ENCODE peak calls at places on chromosomes 16 and 17, in eight cellular contexts. Q, C, J, O, W, A, V and Z are unnamed samples.
A peak's percentile ranks its signal among the peaks of the same experiment; 100 is the strongest.

GRCh38 chr16:69924777-69925191 is 26.4 kb upstream of the CLEC18A start:
- DNase-seq in Q (no peak), C (no peak), J (peak; percentile 93), O (no peak), W (no peak), A (peak; percentile 86), V (peak; percentile 95), Z (no peak)

GRCh38 chr16:64089697-64090096 is 1032.2 kb downstream of the CDH11 start:
- DNase-seq in Q (no peak), C (no peak), J (peak; percentile 39), O (no peak), W (peak; percentile 78), A (peak; percentile 44), V (peak; percentile 38), Z (no peak)

GRCh38 chr16:88781140-88782077 is 3.6 kb downstream of the PIEZO1 start:
- DNase-seq in Q (peak; percentile 53), C (peak; percentile 71), J (no peak), O (no peak), W (peak; percentile 58), A (no peak), V (peak; percentile 27), Z (peak; percentile 85)

GRCh38 chr17:16504974-16505373 is 13.0 kb upstream of the LRRC75A start:
- DNase-seq in Q (no peak), C (no peak), J (no peak), O (no peak), W (no peak), A (no peak), V (no peak), Z (no peak)

GRCh38 chr17:82686366-82687324 is 11.9 kb downstream of the RAB40B start:
- DNase-seq in Q (no peak), C (no peak), J (no peak), O (no peak), W (no peak), A (no peak), V (no peak), Z (no peak)

GRCh38 chr17:28416703-28417311 is 10.8 kb upstream of the SLC46A1 start:
- DNase-seq in Q (peak; percentile 43), C (peak; percentile 55), J (peak; percentile 65), O (peak; percentile 13), W (peak; percentile 68), A (peak; percentile 71), V (peak; percentile 81), Z (no peak)

GRCh38 chr17:63477471-63478440 is 895 bp downstream of the ACE start:
- DNase-seq in Q (no peak), C (no peak), J (no peak), O (no peak), W (no peak), A (no peak), V (peak; percentile 42), Z (no peak)

GRCh38 chr17:81271226-81271625 is 23.9 kb downstream of the SLC38A10 start:
- DNase-seq in Q (no peak), C (no peak), J (no peak), O (no peak), W (no peak), A (no peak), V (no peak), Z (no peak)

GRCh38 chr16:25189305-25189704 is 27.4 kb upstream of the AQP8 start:
- DNase-seq in Q (no peak), C (no peak), J (no peak), O (no peak), W (no peak), A (no peak), V (no peak), Z (no peak)

GRCh38 chr16:23836404-23837291 is 865 bp downstream of the PRKCB start:
- DNase-seq in Q (peak; percentile 54), C (peak; percentile 63), J (no peak), O (no peak), W (peak; percentile 75), A (no peak), V (no peak), Z (peak; percentile 69)

GRCh38 chr17:41870627-41871026 is 5.4 kb upstream of the KLHL11 start:
- DNase-seq in Q (no peak), C (no peak), J (no peak), O (no peak), W (no peak), A (no peak), V (peak; percentile 25), Z (no peak)

GRCh38 chr17:82149401-82150099 is 51.5 kb upstream of the FASN start:
- DNase-seq in Q (no peak), C (no peak), J (no peak), O (no peak), W (no peak), A (no peak), V (no peak), Z (no peak)

GRCh38 chr17:67689534-67690177 is 28.1 kb upstream of the NOL11 start:
- DNase-seq in Q (peak; percentile 54), C (no peak), J (peak; percentile 85), O (peak; percentile 13), W (peak; percentile 80), A (peak; percentile 59), V (peak; percentile 79), Z (no peak)

GRCh38 chr16:54066451-54067056 is 220.0 kb downstream of the IRX3 start:
- DNase-seq in Q (no peak), C (no peak), J (no peak), O (no peak), W (no peak), A (peak; percentile 38), V (peak; percentile 12), Z (no peak)

GRCh38 chr16:55853114-55853513 is 20.2 kb upstream of the CES1 start:
- DNase-seq in Q (no peak), C (no peak), J (peak; percentile 10), O (no peak), W (no peak), A (no peak), V (peak; percentile 72), Z (no peak)

GRCh38 chr16:86508947-86509758 is 1.2 kb upstream of the FOXF1 start:
- DNase-seq in Q (no peak), C (no peak), J (peak; percentile 80), O (no peak), W (no peak), A (peak; percentile 83), V (peak; percentile 86), Z (peak; percentile 80)

GRCh38 chr16:25854141-25854540 is 162.4 kb downstream of the HS3ST4 start:
- DNase-seq in Q (no peak), C (no peak), J (no peak), O (no peak), W (no peak), A (no peak), V (no peak), Z (no peak)

GRCh38 chr17:13750783-13751484 is 149.2 kb upstream of the HS3ST3A1 start:
- DNase-seq in Q (no peak), C (no peak), J (no peak), O (no peak), W (no peak), A (peak; percentile 39), V (no peak), Z (no peak)

GRCh38 chr17:57284984-57285646 is 28.8 kb downstream of the MSI2 start:
- DNase-seq in Q (no peak), C (no peak), J (no peak), O (no peak), W (peak; percentile 77), A (no peak), V (no peak), Z (no peak)

GRCh38 chr17:74202879-74203432 is 522 bp upstream of the RPL38 start:
- DNase-seq in Q (no peak), C (peak; percentile 35), J (no peak), O (no peak), W (no peak), A (no peak), V (no peak), Z (no peak)

GRCh38 chr17:67212716-67213417 is 32.1 kb downstream of the HELZ start:
- DNase-seq in Q (no peak), C (no peak), J (peak; percentile 87), O (no peak), W (no peak), A (peak; percentile 76), V (peak; percentile 76), Z (no peak)

GRCh38 chr17:51079049-51079448 is 41.6 kb downstream of the SPAG9 start:
- DNase-seq in Q (no peak), C (no peak), J (peak; percentile 57), O (no peak), W (no peak), A (peak; percentile 56), V (peak; percentile 64), Z (no peak)

GRCh38 chr17:71824671-71825070 is 296.1 kb upstream of the SOX9 start:
- DNase-seq in Q (no peak), C (no peak), J (no peak), O (no peak), W (no peak), A (no peak), V (no peak), Z (no peak)

GRCh38 chr16:29900102-29900887 is at the start of gene ASPHD1:
- DNase-seq in Q (peak; percentile 15), C (no peak), J (peak; percentile 77), O (peak; percentile 57), W (peak; percentile 64), A (peak; percentile 95), V (peak; percentile 95), Z (peak; percentile 90)

GRCh38 chr17:16314859-16315258 is 38.4 kb downstream of the CENPV start:
- DNase-seq in Q (no peak), C (no peak), J (no peak), O (no peak), W (no peak), A (no peak), V (no peak), Z (no peak)

GRCh38 chr17:38868095-38868967 is 1.5 kb upstream of the LASP1 start:
- DNase-seq in Q (no peak), C (no peak), J (peak; percentile 69), O (no peak), W (peak; percentile 83), A (peak; percentile 84), V (peak; percentile 59), Z (no peak)

GRCh38 chr17:76506408-76507328 is 5.4 kb upstream of the RHBDF2 start:
- DNase-seq in Q (peak; percentile 80), C (peak; percentile 94), J (peak; percentile 66), O (peak; percentile 72), W (peak; percentile 90), A (peak; percentile 71), V (peak; percentile 78), Z (peak; percentile 89)

GRCh38 chr17:77458202-77459017 is 317.6 kb downstream of the SEC14L1 start:
- DNase-seq in Q (no peak), C (no peak), J (no peak), O (no peak), W (no peak), A (no peak), V (no peak), Z (no peak)

GRCh38 chr17:48791128-48792032 is 25.6 kb downstream of the TTLL6 start:
- DNase-seq in Q (no peak), C (no peak), J (peak; percentile 87), O (no peak), W (peak; percentile 21), A (peak; percentile 88), V (peak; percentile 88), Z (peak; percentile 68)